ENCODE peak calls at places on chromosomes 3 and 15, in four cellular contexts. L, D, O and N are unnamed samples.

GRCh38 chr3:119637679-119638525 is 22.5 kb downstream of the POPDC2 start:
- DNase-seq in D (no peak), L (peak; percentile 91), O (no peak), N (no peak)

GRCh38 chr3:111541911-111542483 is at the start of gene CD96:
- DNase-seq in D (no peak), O (no peak), L (peak; percentile 13), N (peak; percentile 62)

GRCh38 chr3:97896129-97896528 is 74.3 kb downstream of the CRYBG3 start:
- DNase-seq in L (no peak), D (no peak), O (no peak), N (no peak)

GRCh38 chr15:94324117-94324826 is 92.9 kb downstream of the MCTP2 start:
- DNase-seq in O (peak; percentile 61), D (peak; percentile 80), L (peak; percentile 71), N (no peak)

GRCh38 chr15:87089551-87089950 is 1009.9 kb downstream of the AGBL1 start:
- DNase-seq in L (no peak), D (no peak), O (no peak), N (no peak)

GRCh38 chr15:100464256-100464655 is 64.5 kb downstream of the CERS3 start:
- DNase-seq in O (no peak), D (no peak), L (no peak), N (no peak)

GRCh38 chr15:52727825-52728224 is 48.6 kb upstream of the ATOSA start:
- DNase-seq in D (no peak), O (no peak), L (no peak), N (no peak)

GRCh38 chr15:22895465-22896190 is 57.2 kb downstream of the NIPA2 start:
- DNase-seq in O (no peak), L (peak; percentile 30), D (peak; percentile 49), N (no peak)

GRCh38 chr3:137772231-137772617 is 8.1 kb downstream of the SOX14 start:
- DNase-seq in L (no peak), O (no peak), D (no peak), N (no peak)

GRCh38 chr3:137770066-137770805 is 6.1 kb downstream of the SOX14 start:
- DNase-seq in L (no peak), D (peak; percentile 70), O (no peak), N (no peak)

GRCh38 chr3:137769321-137770065 is 5.4 kb downstream of the SOX14 start:
- DNase-seq in O (no peak), L (no peak), D (peak; percentile 61), N (no peak)

GRCh38 chr3:137771401-137772230 is 7.5 kb downstream of the SOX14 start:
- DNase-seq in L (no peak), O (no peak), D (peak; percentile 76), N (no peak)

DNA sequence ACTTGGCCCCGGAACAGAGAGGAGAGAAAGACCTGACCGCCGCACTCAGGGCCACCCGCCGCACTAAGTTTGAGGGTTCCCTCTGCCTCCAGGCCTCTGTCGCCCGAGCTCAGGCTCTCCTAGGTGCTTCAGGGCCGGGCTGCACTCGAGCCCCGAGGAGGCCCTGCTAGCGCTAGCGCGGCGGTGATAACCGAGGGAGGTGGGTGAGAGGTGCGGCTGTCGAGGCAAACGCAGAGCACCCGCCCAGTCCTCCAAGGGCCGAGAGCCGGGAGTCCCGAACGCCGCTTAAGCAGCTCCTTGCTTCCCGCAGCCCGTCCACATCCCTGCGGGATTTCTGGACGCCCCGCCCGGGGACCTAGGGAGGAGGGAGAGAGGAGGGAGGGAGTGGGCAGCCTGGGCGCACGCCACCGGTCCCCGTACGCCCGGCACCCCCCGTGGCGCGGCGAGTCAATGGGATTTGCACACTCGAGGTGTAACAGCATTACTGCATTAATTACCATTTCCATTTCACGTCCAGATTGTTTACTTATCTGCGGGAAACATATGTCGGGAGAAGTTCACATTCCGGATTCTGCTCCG is 6.8 kb downstream of the SOX14 start:
- DNase-seq in D (peak; percentile 83), L (peak; percentile 27), O (no peak), N (no peak)
- H3K4me3 ChIP-seq in D (peak overlapping the region; percentile 71), L (peak overlapping the region; percentile 23), O (no peak overlapping the region), N (peak overlapping the region; percentile 48)

DNA sequence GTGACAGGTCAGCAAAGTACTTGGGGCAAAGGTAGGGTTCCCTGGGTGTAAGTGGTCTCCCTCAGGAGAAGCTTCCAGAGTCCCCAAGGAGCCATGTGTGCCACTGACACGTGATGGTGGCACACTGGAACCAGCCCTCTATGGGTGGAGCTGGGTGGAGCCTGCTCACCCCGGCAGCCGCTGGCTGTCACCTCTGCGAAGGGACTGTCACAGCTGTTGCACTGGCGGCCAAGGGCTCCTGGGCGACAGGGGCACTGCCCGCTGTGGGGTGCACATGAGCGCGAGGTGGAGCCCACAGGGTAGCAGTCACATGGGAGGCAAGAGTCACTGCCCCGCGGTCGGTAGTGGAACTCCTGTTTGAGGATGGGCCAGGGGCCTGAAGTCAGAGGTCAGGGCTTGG is 12.0 kb downstream of the CELSR3 start:
- DNase-seq in O (no peak), L (no peak), D (no peak), N (no peak)
- H3K36me3 ChIP-seq in O (peaks cover 35% of the 10 kb centered on the region), L (no peaks in the 10 kb centered on the region), D (peaks cover 12% of the 10 kb centered on the region), N (no peaks in the 10 kb centered on the region)

GRCh38 chr15:68814596-68814995 is 6.1 kb downstream of the ANP32A start:
- DNase-seq in L (no peak), D (no peak), O (no peak), N (no peak)

GRCh38 chr15:68817304-68818087 is 3.2 kb downstream of the ANP32A start:
- DNase-seq in L (peak; percentile 90), D (peak; percentile 86), O (peak; percentile 42), N (no peak)

GRCh38 chr15:68816795-68817303 is 3.8 kb downstream of the ANP32A start:
- DNase-seq in D (no peak), L (peak; percentile 43), O (no peak), N (no peak)

GRCh38 chr15:68815598-68815997 is 5.1 kb downstream of the ANP32A start:
- DNase-seq in D (no peak), L (peak; percentile 73), O (no peak), N (no peak)

DNA sequence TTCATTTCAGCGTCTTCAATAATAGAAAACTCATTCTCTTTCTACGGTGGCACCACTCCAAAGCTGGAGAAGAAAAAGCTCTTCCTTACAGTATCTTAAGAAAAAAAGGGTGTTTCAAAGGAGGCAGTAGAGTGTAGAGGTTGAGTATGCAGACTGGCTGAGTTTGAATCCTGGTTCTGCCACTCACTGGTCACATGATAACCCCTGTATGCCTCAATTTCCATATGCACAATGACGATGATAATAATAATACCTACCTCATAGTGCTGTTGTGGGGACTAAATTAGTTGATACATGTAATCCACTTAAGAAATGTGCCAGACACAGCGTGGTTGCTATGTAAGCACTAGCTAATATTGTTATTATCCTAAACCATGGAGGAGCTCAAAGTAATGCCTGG is 4.5 kb downstream of the ANP32A start:
- DNase-seq in L (no peak), D (no peak), O (no peak), N (no peak)
- H3K4me3 ChIP-seq in L (peak overlapping the region; percentile 89), D (peak overlapping the region; percentile 89), O (no peak overlapping the region), N (no peak overlapping the region)

GRCh38 chr3:10315101-10315500 is 5.8 kb downstream of the SEC13 start:
- DNase-seq in L (no peak), O (no peak), D (no peak), N (no peak)
- H3K36me3 ChIP-seq in L (peaks cover 70% of the 10 kb centered on the region), O (peaks cover 54% of the 10 kb centered on the region), D (peaks cover 86% of the 10 kb centered on the region), N (peaks cover 87% of the 10 kb centered on the region)

DNA sequence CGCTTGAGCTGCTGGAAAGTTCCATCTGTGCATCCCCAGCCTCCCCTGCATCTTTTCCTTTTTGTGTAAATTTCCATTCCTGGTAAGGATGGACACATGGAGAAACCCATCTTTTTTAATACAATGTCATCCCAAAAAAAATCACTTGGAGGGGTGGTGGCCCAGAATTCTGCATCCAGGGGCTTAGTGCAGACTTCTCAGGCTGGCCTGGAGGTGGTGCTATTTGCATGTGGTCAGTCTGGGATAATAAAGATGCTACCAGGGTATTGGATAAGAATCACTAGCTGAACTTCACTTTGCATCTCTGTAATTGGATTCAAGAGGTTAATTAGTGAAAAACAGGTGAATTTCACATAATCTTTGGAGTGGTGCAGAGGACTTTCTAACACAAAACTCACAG is 1.8 kb upstream of the ZSCAN2 start:
- DNase-seq in L (peak; percentile 75), D (peak; percentile 80), O (no peak), N (no peak)
- H3K4me3 ChIP-seq in L (no peak overlapping the region), D (no peak overlapping the region), O (no peak overlapping the region), N (no peak overlapping the region)

DNA sequence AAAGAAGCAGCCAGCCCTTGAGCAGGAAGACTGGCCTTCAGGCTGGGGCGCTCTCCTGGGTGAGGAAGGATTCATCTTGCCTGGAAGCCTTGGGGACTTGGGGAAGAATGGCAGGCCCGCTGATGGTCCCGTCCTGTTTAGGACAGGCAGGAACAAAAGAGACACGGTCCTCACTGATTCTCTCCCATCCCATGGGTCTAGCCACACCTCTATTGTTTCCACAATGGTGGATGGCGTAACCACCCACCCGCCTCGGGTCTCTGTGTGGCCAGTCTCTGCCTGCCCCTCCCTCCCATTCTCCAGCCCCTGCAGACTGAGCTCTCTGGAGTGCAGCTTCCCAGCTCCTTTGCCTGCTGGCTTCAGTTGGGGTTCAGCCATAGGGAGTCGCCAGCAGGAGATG is 284.3 kb downstream of the UACA start:
- DNase-seq in L (no peak), D (no peak), O (no peak), N (no peak)
- H3K36me3 ChIP-seq in L (no peaks in the 10 kb centered on the region), D (no peaks in the 10 kb centered on the region), O (no peaks in the 10 kb centered on the region), N (no peaks in the 10 kb centered on the region)

GRCh38 chr3:42052132-42052866 is 38.9 kb upstream of the TRAK1 start:
- DNase-seq in L (peak; percentile 93), O (no peak), D (no peak), N (no peak)
- H3K4me3 ChIP-seq in L (no peak overlapping the region), O (no peak overlapping the region), D (no peak overlapping the region), N (no peak overlapping the region)

DNA sequence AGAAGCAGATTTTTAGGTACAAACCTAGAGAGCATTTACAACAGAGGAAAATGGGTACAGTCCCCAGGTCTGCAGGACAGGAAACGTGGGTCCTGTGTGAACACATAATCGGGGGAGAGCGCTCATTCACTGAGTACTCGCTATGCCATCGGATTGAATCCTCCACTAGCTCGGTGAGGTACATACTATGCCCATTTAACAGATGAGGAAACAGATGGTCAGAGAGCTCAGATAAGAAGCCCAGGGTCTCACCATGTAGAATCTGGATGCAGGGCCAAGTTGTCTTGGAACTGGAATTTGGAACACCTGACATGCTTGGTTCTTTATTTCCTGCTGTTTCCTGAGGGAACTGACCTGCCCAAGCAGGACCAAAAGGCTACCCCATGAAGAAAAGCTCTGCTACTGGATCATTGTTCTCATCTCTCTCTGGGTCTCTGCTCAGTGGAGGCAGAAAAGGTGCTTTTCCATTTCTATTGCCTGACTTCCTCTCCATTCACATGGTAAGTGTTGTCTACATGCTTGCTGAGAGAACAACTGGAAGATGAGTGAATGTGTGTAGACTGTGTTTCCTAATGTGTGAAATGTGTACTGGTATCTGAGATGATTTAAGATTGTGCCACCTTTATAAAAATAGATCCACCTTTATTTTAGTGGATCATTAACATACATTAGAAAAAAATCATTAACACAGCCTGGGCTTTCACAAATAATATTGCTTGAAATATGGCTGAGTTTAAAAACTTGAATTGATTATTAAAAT is 89.1 kb downstream of the TGFBR2 start:
- DNase-seq in D (no peak), O (no peak), L (no peak), N (no peak)
- H3K36me3 ChIP-seq in D (peaks cover 28% of the 10 kb centered on the region), O (no peaks in the 10 kb centered on the region), L (peaks cover 53% of the 10 kb centered on the region), N (peaks cover 63% of the 10 kb centered on the region)